ENCODE peak calls at places on chromosomes 16 and 17, in four cellular contexts. One of them, this sample, is unnamed.

GRCh38 chr17:61487668-61488595 is 35.7 kb downstream of the TBX4 start:
- DNase-seq in COR-L47: no peak
- DNase-seq in activated T-helper 9 cell treated with anti-CD3 and anti-CD28 coated beads, Interleukin-2, amount 50 U/mL, for 16 hours: no peak
- DNase-seq in H9: no peak
- DNase-seq in this sample: no peak

GRCh38 chr17:73586921-73587680 is 57.1 kb downstream of the SDK2 start:
- DNase-seq in COR-L47: no peak
- DNase-seq in activated T-helper 9 cell treated with anti-CD3 and anti-CD28 coated beads, Interleukin-2, amount 50 U/mL, for 16 hours: no peak
- DNase-seq in H9: no peak
- DNase-seq in this sample: peak

GRCh38 chr16:4006441-4006989 is 109.7 kb downstream of the ADCY9 start:
- DNase-seq in COR-L47: no peak
- DNase-seq in activated T-helper 9 cell treated with anti-CD3 and anti-CD28 coated beads, Interleukin-2, amount 50 U/mL, for 16 hours: no peak
- DNase-seq in H9: no peak
- DNase-seq in this sample: no peak

GRCh38 chr17:65261682-65262636 is 124.8 kb downstream of the RGS9 start:
- DNase-seq in COR-L47: no peak
- DNase-seq in activated T-helper 9 cell treated with anti-CD3 and anti-CD28 coated beads, Interleukin-2, amount 50 U/mL, for 16 hours: no peak
- DNase-seq in H9: no peak
- DNase-seq in this sample: no peak

GRCh38 chr16:55944377-55944802 is 69.2 kb upstream of the CES5A start:
- DNase-seq in COR-L47: peak
- DNase-seq in activated T-helper 9 cell treated with anti-CD3 and anti-CD28 coated beads, Interleukin-2, amount 50 U/mL, for 16 hours: peak
- DNase-seq in H9: peak
- DNase-seq in this sample: peak

GRCh38 chr17:72393553-72393952 is 272.7 kb downstream of the SOX9 start:
- DNase-seq in COR-L47: no peak
- DNase-seq in activated T-helper 9 cell treated with anti-CD3 and anti-CD28 coated beads, Interleukin-2, amount 50 U/mL, for 16 hours: no peak
- DNase-seq in H9: no peak
- DNase-seq in this sample: peak

GRCh38 chr17:70184770-70185169 is 15.4 kb downstream of the KCNJ2 start:
- DNase-seq in COR-L47: no peak
- DNase-seq in activated T-helper 9 cell treated with anti-CD3 and anti-CD28 coated beads, Interleukin-2, amount 50 U/mL, for 16 hours: no peak
- DNase-seq in H9: no peak
- DNase-seq in this sample: no peak

GRCh38 chr16:65832269-65832668 is 534.2 kb upstream of the CDH5 start:
- DNase-seq in COR-L47: no peak
- DNase-seq in activated T-helper 9 cell treated with anti-CD3 and anti-CD28 coated beads, Interleukin-2, amount 50 U/mL, for 16 hours: no peak
- DNase-seq in H9: no peak
- DNase-seq in this sample: peak

GRCh38 chr16:19555938-19556778 is 655 bp downstream of the VPS35L start:
- DNase-seq in COR-L47: peak
- DNase-seq in activated T-helper 9 cell treated with anti-CD3 and anti-CD28 coated beads, Interleukin-2, amount 50 U/mL, for 16 hours: no peak
- DNase-seq in H9: peak
- DNase-seq in this sample: peak

GRCh38 chr17:72119963-72120877 is 600 bp upstream of the SOX9 start:
- DNase-seq in COR-L47: no peak
- DNase-seq in activated T-helper 9 cell treated with anti-CD3 and anti-CD28 coated beads, Interleukin-2, amount 50 U/mL, for 16 hours: no peak
- DNase-seq in H9: peak
- DNase-seq in this sample: peak

GRCh38 chr17:2435181-2435741 is 34.4 kb upstream of the MNT start:
- DNase-seq in COR-L47: no peak
- DNase-seq in activated T-helper 9 cell treated with anti-CD3 and anti-CD28 coated beads, Interleukin-2, amount 50 U/mL, for 16 hours: no peak
- DNase-seq in H9: peak
- DNase-seq in this sample: peak

GRCh38 chr17:7803981-7804380 is 30.0 kb upstream of the KDM6B start:
- DNase-seq in COR-L47: peak
- DNase-seq in activated T-helper 9 cell treated with anti-CD3 and anti-CD28 coated beads, Interleukin-2, amount 50 U/mL, for 16 hours: no peak
- DNase-seq in H9: peak
- DNase-seq in this sample: no peak

GRCh38 chr17:57463103-57463885 is 207.0 kb downstream of the MSI2 start:
- DNase-seq in COR-L47: no peak
- DNase-seq in activated T-helper 9 cell treated with anti-CD3 and anti-CD28 coated beads, Interleukin-2, amount 50 U/mL, for 16 hours: peak
- DNase-seq in H9: no peak
- DNase-seq in this sample: no peak

GRCh38 chr16:67562918-67563707 is 787 bp downstream of the CTCF start:
- DNase-seq in COR-L47: peak
- DNase-seq in activated T-helper 9 cell treated with anti-CD3 and anti-CD28 coated beads, Interleukin-2, amount 50 U/mL, for 16 hours: peak
- DNase-seq in H9: peak
- DNase-seq in this sample: peak

GRCh38 chr17:71975998-71976649 is 144.7 kb upstream of the SOX9 start:
- DNase-seq in COR-L47: no peak
- DNase-seq in activated T-helper 9 cell treated with anti-CD3 and anti-CD28 coated beads, Interleukin-2, amount 50 U/mL, for 16 hours: no peak
- DNase-seq in H9: peak
- DNase-seq in this sample: peak

GRCh38 chr16:87527055-87527724 is 34.4 kb upstream of the ZCCHC14 start:
- DNase-seq in COR-L47: no peak
- DNase-seq in activated T-helper 9 cell treated with anti-CD3 and anti-CD28 coated beads, Interleukin-2, amount 50 U/mL, for 16 hours: no peak
- DNase-seq in H9: no peak
- DNase-seq in this sample: peak

GRCh38 chr17:32834104-32834503 is 42.8 kb downstream of the MYO1D start:
- DNase-seq in COR-L47: no peak
- DNase-seq in activated T-helper 9 cell treated with anti-CD3 and anti-CD28 coated beads, Interleukin-2, amount 50 U/mL, for 16 hours: no peak
- DNase-seq in H9: no peak
- DNase-seq in this sample: no peak

GRCh38 chr17:8705427-8705826 is 39.2 kb downstream of the CCDC42 start:
- DNase-seq in COR-L47: no peak
- DNase-seq in activated T-helper 9 cell treated with anti-CD3 and anti-CD28 coated beads, Interleukin-2, amount 50 U/mL, for 16 hours: no peak
- DNase-seq in H9: no peak
- DNase-seq in this sample: peak

GRCh38 chr17:11608396-11608795 is 10.1 kb downstream of the DNAH9 start:
- DNase-seq in COR-L47: no peak
- DNase-seq in activated T-helper 9 cell treated with anti-CD3 and anti-CD28 coated beads, Interleukin-2, amount 50 U/mL, for 16 hours: no peak
- DNase-seq in H9: no peak
- DNase-seq in this sample: no peak

GRCh38 chr17:46264456-46265198 is 30.3 kb upstream of the LRRC37A start:
- DNase-seq in COR-L47: no peak
- DNase-seq in activated T-helper 9 cell treated with anti-CD3 and anti-CD28 coated beads, Interleukin-2, amount 50 U/mL, for 16 hours: no peak
- DNase-seq in H9: peak
- DNase-seq in this sample: peak

GRCh38 chr16:27449434-27450188 is 47.6 kb downstream of the IL21R start:
- DNase-seq in COR-L47: no peak
- DNase-seq in activated T-helper 9 cell treated with anti-CD3 and anti-CD28 coated beads, Interleukin-2, amount 50 U/mL, for 16 hours: peak
- DNase-seq in H9: no peak
- DNase-seq in this sample: no peak

GRCh38 chr17:11747441-11747840 is 149.2 kb downstream of the DNAH9 start:
- DNase-seq in COR-L47: no peak
- DNase-seq in activated T-helper 9 cell treated with anti-CD3 and anti-CD28 coated beads, Interleukin-2, amount 50 U/mL, for 16 hours: no peak
- DNase-seq in H9: no peak
- DNase-seq in this sample: no peak

GRCh38 chr16:57663436-57663835 is 4.7 kb upstream of the ADGRG3 start:
- DNase-seq in COR-L47: no peak
- DNase-seq in activated T-helper 9 cell treated with anti-CD3 and anti-CD28 coated beads, Interleukin-2, amount 50 U/mL, for 16 hours: no peak
- DNase-seq in H9: no peak
- DNase-seq in this sample: no peak

GRCh38 chr17:79812969-79813825 is 16.3 kb upstream of the CBX8 start:
- DNase-seq in COR-L47: no peak
- DNase-seq in activated T-helper 9 cell treated with anti-CD3 and anti-CD28 coated beads, Interleukin-2, amount 50 U/mL, for 16 hours: no peak
- DNase-seq in H9: peak
- DNase-seq in this sample: peak

GRCh38 chr17:14464741-14465140 is 163.9 kb downstream of the HS3ST3B1 start:
- DNase-seq in COR-L47: no peak
- DNase-seq in activated T-helper 9 cell treated with anti-CD3 and anti-CD28 coated beads, Interleukin-2, amount 50 U/mL, for 16 hours: no peak
- DNase-seq in H9: no peak
- DNase-seq in this sample: no peak

GRCh38 chr16:48958681-48959080 is 323.0 kb downstream of the CBLN1 start:
- DNase-seq in COR-L47: no peak
- DNase-seq in activated T-helper 9 cell treated with anti-CD3 and anti-CD28 coated beads, Interleukin-2, amount 50 U/mL, for 16 hours: no peak
- DNase-seq in H9: no peak
- DNase-seq in this sample: no peak

GRCh38 chr16:75385507-75386152 is 47.7 kb downstream of the CFDP1 start:
- DNase-seq in COR-L47: peak
- DNase-seq in activated T-helper 9 cell treated with anti-CD3 and anti-CD28 coated beads, Interleukin-2, amount 50 U/mL, for 16 hours: no peak
- DNase-seq in H9: no peak
- DNase-seq in this sample: no peak

GRCh38 chr17:4110152-4110551 is 32.7 kb downstream of the ZZEF1 start:
- DNase-seq in COR-L47: no peak
- DNase-seq in activated T-helper 9 cell treated with anti-CD3 and anti-CD28 coated beads, Interleukin-2, amount 50 U/mL, for 16 hours: no peak
- DNase-seq in H9: no peak
- DNase-seq in this sample: no peak

GRCh38 chr17:14318906-14319205 is 18.0 kb downstream of the HS3ST3B1 start:
- DNase-seq in COR-L47: no peak
- DNase-seq in activated T-helper 9 cell treated with anti-CD3 and anti-CD28 coated beads, Interleukin-2, amount 50 U/mL, for 16 hours: no peak
- DNase-seq in H9: no peak
- DNase-seq in this sample: peak

GRCh38 chr17:82592751-82593589 is 55.3 kb downstream of the WDR45B start:
- DNase-seq in COR-L47: peak
- DNase-seq in activated T-helper 9 cell treated with anti-CD3 and anti-CD28 coated beads, Interleukin-2, amount 50 U/mL, for 16 hours: peak
- DNase-seq in H9: peak
- DNase-seq in this sample: peak